ENCODE peak calls at places on chromosomes 4 and X, in four cellular contexts. F is stomach, G is IMR-90, X is AG04450. W is an unnamed sample. For H3K27me3, the result is how much of the 10 kb centered on the place peaks cover.

GRCh38 chrX:101595739-101596419 is 21.9 kb downstream of the ARMCX6 start:
- DNase-seq in F (no peak), G (peak), X (peak), W (no peak)

GRCh38 chr4:8356856-8357255 is 83.7 kb downstream of the ACOX3 start:
- DNase-seq in F (no peak), G (no peak), X (no peak), W (no peak)

GRCh38 chrX:42776195-42776594 is 1.8 kb downstream of the PPP1R2C start:
- DNase-seq in F (no peak), G (no peak), X (no peak), W (no peak)

GRCh38 chr4:1534876-1535526 is 128.8 kb upstream of the NKX1-1 start:
- DNase-seq in F (no peak), G (no peak), X (no peak), W (no peak)

GRCh38 chrX:23003121-23003520 is 3.4 kb downstream of the DDX53 start:
- DNase-seq in F (no peak), G (peak), X (no peak), W (peak)

GRCh38 chr4:80255374-80256095 is 10.9 kb upstream of the FGF5 start:
- DNase-seq in F (no peak), G (peak), X (no peak), W (peak)

GRCh38 chr4:6474053-6474568 is 1.7 kb upstream of the PPP2R2C start:
- DNase-seq in F (no peak), G (no peak), X (no peak), W (no peak)

GRCh38 chrX:96204928-96205327 is 479.7 kb upstream of the DIAPH2 start:
- DNase-seq in F (no peak), G (no peak), X (no peak), W (no peak)

GRCh38 chr4:185017964-185018772 is at the start of gene HELT:
- DNase-seq in F (no peak), G (no peak), X (no peak), W (no peak)

GRCh38 chrX:15973299-15973698 is 118.7 kb upstream of the AP1S2 start:
- DNase-seq in F (no peak), G (peak), X (no peak), W (no peak)

GRCh38 chr4:25439913-25440477 is 62.9 kb downstream of the ANAPC4 start:
- DNase-seq in F (peak), G (peak), X (peak), W (no peak)

GRCh38 chrX:110786486-110786885 is 9.1 kb downstream of the CHRDL1 start:
- DNase-seq in F (no peak), G (peak), X (no peak), W (peak)

GRCh38 chr4:113209153-113209552 is 159.7 kb downstream of the ANK2 start:
- DNase-seq in F (no peak), G (no peak), X (no peak), W (no peak)

GRCh38 chrX:110081740-110082139 is 78.8 kb downstream of the TMEM164 start:
- DNase-seq in F (peak), G (peak), X (no peak), W (no peak)

GRCh38 chr4:142098900-142099299 is 462.5 kb downstream of the IL15 start:
- DNase-seq in F (no peak), G (no peak), X (no peak), W (no peak)

GRCh38 chr4:38326499-38326898 is 337.5 kb upstream of the KLF3 start:
- DNase-seq in F (no peak), G (no peak), X (no peak), W (no peak)

GRCh38 chr4:100009490-100009889 is 59.4 kb upstream of the H2AZ1 start:
- DNase-seq in F (no peak), G (no peak), X (no peak), W (peak)

GRCh38 chrX:54894159-54894558 is 26.5 kb upstream of the TRO start:
- DNase-seq in F (no peak), G (no peak), X (no peak), W (no peak)

GRCh38 chrX:17036172-17036961 is 89.9 kb downstream of the REPS2 start:
- DNase-seq in F (no peak), G (no peak), X (no peak), W (no peak)

GRCh38 chr4:26321326-26322276 is 787 bp downstream of the RBPJ start:
- DNase-seq in F (no peak), G (peak), X (no peak), W (no peak)

GRCh38 chr4:122673252-122673651 is 52.4 kb upstream of the IL21 start:
- DNase-seq in F (no peak), G (no peak), X (no peak), W (no peak)

GRCh38 chr4:53012738-53013137 is 150.6 kb downstream of the RASL11B start:
- DNase-seq in F (no peak), G (peak), X (no peak), W (peak)

GRCh38 chr4:3294401-3295241 is 1.8 kb downstream of the RGS12 start:
- DNase-seq in F (peak), G (no peak), X (no peak), W (no peak)

GRCh38 chr4:24063771-24064170 is 173.9 kb upstream of the PPARGC1A start:
- DNase-seq in F (no peak), G (no peak), X (no peak), W (no peak)

GRCh38 chr4:1056671-1057402 is 45.4 kb downstream of the FGFRL1 start:
- DNase-seq in F (no peak), G (no peak), X (no peak), W (no peak)

GRCh38 chrX:12065251-12065650 is 73.0 kb upstream of the FRMPD4 start:
- DNase-seq in F (no peak), G (peak), X (no peak), W (no peak)

GRCh38 chr4:30839583-30840520 is 119.7 kb downstream of the PCDH7 start:
- DNase-seq in F (no peak), G (peak), X (peak), W (no peak)

GRCh38 chrX:19007011-19007410 is 23.1 kb upstream of the PHKA2 start:
- DNase-seq in F (no peak), G (no peak), X (no peak), W (no peak)

GRCh38 chr4:84215218-84215617 is 283.9 kb downstream of the NKX6-1 start:
- DNase-seq in F (no peak), G (no peak), X (no peak), W (no peak)

GRCh38 chr4:82123934-82124333 is 249.9 kb downstream of the HNRNPD start:
- DNase-seq in F (no peak), G (no peak), X (no peak), W (no peak)

GRCh38 chr4:15521442-15522039 is 51.9 kb downstream of the CC2D2A start:
- DNase-seq in F (no peak), G (peak), X (no peak), W (no peak)

GRCh38 chrX:10972731-10973130 is 138.4 kb upstream of the HCCS start:
- DNase-seq in F (no peak), G (peak), X (no peak), W (no peak)

GRCh38 chrX:23504540-23504884 is 162.8 kb upstream of the PRDX4 start:
- DNase-seq in F (no peak), G (no peak), X (no peak), W (no peak)

GRCh38 chr4:36056128-36056527 is 188.2 kb downstream of the ARAP2 start:
- DNase-seq in F (no peak), G (no peak), X (no peak), W (no peak)

GRCh38 chr4:150368667-150369066 is 213.3 kb upstream of the MAB21L2 start:
- DNase-seq in F (no peak), G (peak), X (no peak), W (no peak)

GRCh38 chr4:56817840-56818491 is 3.5 kb downstream of the SPINK2 start:
- DNase-seq in F (no peak), G (no peak), X (no peak), W (no peak)

GRCh38 chrX:21683910-21684309 is 25.8 kb upstream of the KLHL34 start:
- DNase-seq in F (no peak), G (peak), X (peak), W (peak)

GRCh38 chr4:85964298-85964697 is 395.6 kb downstream of the MAPK10 start:
- DNase-seq in F (no peak), G (no peak), X (no peak), W (no peak)

GRCh38 chr4:139154952-139155557 is 22.0 kb downstream of the ELF2 start:
- DNase-seq in F (no peak), G (no peak), X (no peak), W (no peak)

GRCh38 chr4:83862471-83862870 is 326.6 kb downstream of the GPAT3 start:
- DNase-seq in F (no peak), G (no peak), X (no peak), W (no peak)

DNA sequence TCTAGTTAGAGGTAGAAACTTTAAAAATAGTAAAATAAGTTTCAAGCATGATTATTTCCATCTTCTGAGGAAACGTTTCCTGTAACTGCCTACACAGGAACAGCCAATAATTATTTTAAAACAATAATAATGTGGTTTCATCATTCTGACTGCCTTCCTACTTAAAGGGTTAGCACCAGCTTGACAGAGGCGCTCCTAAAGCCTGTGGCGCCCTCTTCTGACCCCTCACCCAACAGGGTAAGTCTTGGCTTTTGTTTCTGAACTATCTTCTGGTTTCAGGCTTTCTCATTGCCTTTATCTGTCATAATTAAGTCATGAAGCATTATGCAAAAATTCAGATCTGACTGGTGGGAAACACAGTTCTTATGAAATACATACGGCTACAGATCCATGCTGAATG is 96.7 kb downstream of the ITM2A start:
- DNase-seq in F (peak), G (no peak), X (no peak), W (no peak)
- TF ChIP-seq CTCF in F (no peak), G (no peak), X (no peak), W (no peak)

GRCh38 chrX:120020305-120020704 is 57.2 kb downstream of the RHOXF2B start:
- DNase-seq in F (no peak), G (no peak), X (no peak), W (no peak)

GRCh38 chrX:120015145-120016067 is 62.1 kb downstream of the RHOXF2B start:
- DNase-seq in F (no peak), G (no peak), X (no peak), W (no peak)

GRCh38 chrX:120021927-120022326 is 55.6 kb downstream of the RHOXF2B start:
- DNase-seq in F (no peak), G (no peak), X (no peak), W (no peak)

GRCh38 chrX:120014354-120015129 is 62.9 kb downstream of the RHOXF2B start:
- DNase-seq in F (no peak), G (no peak), X (no peak), W (no peak)

GRCh38 chrX:120016068-120016441 is 61.4 kb downstream of the RHOXF2B start:
- DNase-seq in F (no peak), G (no peak), X (no peak), W (no peak)
- H3K27me3 ChIP-seq in F (under half), G (under half), X (under half), W (under half)

GRCh38 chr4:73855406-73855805 is 2.3 kb downstream of the PF4V1 start:
- DNase-seq in F (no peak), G (no peak), X (no peak), W (no peak)

GRCh38 chr4:73853718-73854473 is 800 bp downstream of the PF4V1 start:
- DNase-seq in F (no peak), G (no peak), X (no peak), W (no peak)

GRCh38 chr4:73851293-73851692 is 1.8 kb upstream of the PF4V1 start:
- DNase-seq in F (no peak), G (no peak), X (no peak), W (no peak)

GRCh38 chr4:73852771-73853170 is 325 bp upstream of the PF4V1 start:
- DNase-seq in F (no peak), G (no peak), X (no peak), W (no peak)

DNA sequence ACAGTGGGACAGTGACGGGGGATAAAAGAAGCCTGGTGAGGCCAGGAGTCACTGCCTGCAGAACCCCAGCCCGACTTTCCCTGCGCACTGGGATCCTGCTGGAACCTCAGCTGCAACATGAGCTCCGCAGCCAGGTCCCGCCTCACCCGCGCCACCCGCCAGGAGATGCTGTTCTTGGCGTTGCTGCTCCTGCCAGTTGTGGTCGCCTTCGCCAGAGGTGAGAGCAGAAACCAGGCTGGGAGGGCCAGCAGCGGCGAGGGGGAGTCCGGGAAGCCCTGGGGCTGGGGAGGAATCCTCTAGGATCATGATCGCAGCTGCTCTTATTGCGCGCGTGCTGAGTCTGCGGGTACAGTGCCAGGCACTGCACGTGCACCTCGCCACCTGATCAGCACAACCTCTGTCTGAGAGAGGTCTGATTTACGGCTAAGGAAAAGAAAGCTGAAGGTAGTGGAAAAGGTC is at the start of gene PF4V1:
- DNase-seq in F (peak), G (no peak), X (no peak), W (no peak)
- TF ChIP-seq CTCF in F (no peak), G (no peak), X (peak), W (peak)

GRCh38 chr4:10965196-10965595 is 280.6 kb upstream of the CLNK start:
- DNase-seq in F (no peak), G (no peak), X (no peak), W (no peak)
- H3K27me3 ChIP-seq in F (under half), G (under half), X (under half), W (under half)

W was measured in BJ.